ENCODE peak calls at places on chromosomes 2 and 18, in nine cellular contexts. V is HuH-7; Q is non-pigmented ciliary epithelial cell; P is astrocyte; A is RPMI8226; D is NCI-H187; Z is HT1080; G is CD4-positive, CD25-positive, alpha-beta regulatory T cell; X is body of pancreas. O is an unnamed sample.

GRCh38 chr18:40782731-40783130 is 1172.3 kb upstream of the PIK3C3 start:
- DNase-seq in V (no peak), G (no peak), Z (no peak), P (no peak), X (no peak), D (no peak), Q (no peak), A (no peak), O (no peak)

GRCh38 chr2:66982766-66983165 is 414.4 kb upstream of the ETAA1 start:
- DNase-seq in Z (no peak), D (no peak), Q (no peak), P (peak), G (no peak), A (no peak), V (no peak), X (no peak), O (no peak)

GRCh38 chr18:22783662-22784076 is 149.5 kb upstream of the RBBP8 start:
- DNase-seq in D (no peak), Q (no peak), V (peak), A (no peak), G (no peak), Z (no peak), X (no peak), P (no peak), O (no peak)

GRCh38 chr2:175931751-175932295 is 70.2 kb downstream of the LNPK start:
- DNase-seq in A (no peak), Z (no peak), G (no peak), V (no peak), P (peak), Q (peak), X (no peak), D (no peak), O (no peak)

GRCh38 chr2:71620116-71620515 is 166.8 kb downstream of the DYSF start:
- DNase-seq in P (no peak), Z (no peak), G (no peak), Q (no peak), D (no peak), V (no peak), X (peak), A (no peak), O (no peak)

GRCh38 chr2:217689053-217689452 is 313.7 kb downstream of the TNS1 start:
- DNase-seq in Z (no peak), X (no peak), D (no peak), Q (no peak), A (no peak), V (no peak), G (no peak), P (no peak), O (no peak)

GRCh38 chr2:174681983-174682577 is 82.2 kb downstream of the CHRNA1 start:
- DNase-seq in V (peak), A (no peak), D (no peak), P (no peak), G (peak), Z (peak), X (peak), Q (no peak), O (peak)

GRCh38 chr2:169509230-169509917 is at the start of gene KLHL41:
- DNase-seq in A (no peak), X (no peak), G (no peak), V (no peak), Q (no peak), Z (no peak), D (no peak), P (peak), O (no peak)

GRCh38 chr2:11746807-11747459 is 501 bp downstream of the LPIN1 start:
- DNase-seq in D (peak), Q (no peak), A (peak), Z (no peak), V (peak), X (peak), P (peak), G (peak), O (no peak)

GRCh38 chr2:205171541-205171940 is 510.8 kb upstream of the NRP2 start:
- DNase-seq in G (no peak), X (no peak), A (no peak), V (no peak), D (no peak), Z (no peak), Q (no peak), P (peak), O (no peak)

GRCh38 chr18:35502062-35502461 is 4.3 kb upstream of the INO80C start:
- DNase-seq in D (no peak), A (no peak), Z (no peak), P (no peak), X (no peak), Q (no peak), V (no peak), G (no peak), O (no peak)

GRCh38 chr2:79191816-79192215 is 32.3 kb upstream of the REG3A start:
- DNase-seq in P (no peak), D (no peak), Z (peak), A (no peak), V (no peak), Q (no peak), G (no peak), X (no peak), O (no peak)

GRCh38 chr2:8714971-8715370 is 33.1 kb downstream of the ID2 start:
- DNase-seq in Z (no peak), V (no peak), A (no peak), D (no peak), Q (no peak), G (no peak), P (no peak), X (no peak), O (no peak)

GRCh38 chr2:127651987-127652550 is 6.1 kb downstream of the GPR17 start:
- DNase-seq in X (peak), P (no peak), G (no peak), Z (no peak), D (no peak), V (no peak), A (peak), Q (no peak), O (no peak)

GRCh38 chr18:12883003-12883683 is 894 bp downstream of the PTPN2 start:
- DNase-seq in X (no peak), A (peak), V (no peak), Q (no peak), Z (no peak), D (no peak), G (no peak), P (peak), O (no peak)

GRCh38 chr2:148982282-148982681 is 56.2 kb upstream of the LYPD6B start:
- DNase-seq in P (no peak), X (no peak), Q (no peak), Z (no peak), D (no peak), A (no peak), V (no peak), G (no peak), O (no peak)

GRCh38 chr2:120758181-120759048 is 22.7 kb downstream of the GLI2 start:
- DNase-seq in G (no peak), D (no peak), Z (no peak), A (no peak), P (peak), X (peak), V (no peak), Q (peak), O (no peak)

GRCh38 chr2:238169708-238170251 is 11.0 kb downstream of the ERFE start:
- DNase-seq in D (no peak), P (peak), G (no peak), V (no peak), A (no peak), X (no peak), Z (peak), Q (peak), O (no peak)

GRCh38 chr18:48922801-48923730 is 27.7 kb downstream of the SMAD7 start:
- DNase-seq in G (no peak), P (peak), V (no peak), A (peak), X (peak), Q (no peak), D (no peak), Z (peak), O (no peak)

GRCh38 chr18:32310119-32310518 is 120.3 kb downstream of the MEP1B start:
- DNase-seq in G (no peak), Z (no peak), X (no peak), Q (no peak), D (no peak), P (peak), V (no peak), A (no peak), O (no peak)

GRCh38 chr2:181438298-181438697 is 18.9 kb upstream of the ITGA4 start:
- DNase-seq in Z (no peak), Q (no peak), A (peak), X (no peak), D (no peak), G (no peak), V (peak), P (no peak), O (no peak)

GRCh38 chr18:24735504-24736243 is 275.2 kb downstream of the HRH4 start:
- DNase-seq in P (no peak), G (no peak), A (no peak), X (no peak), D (no peak), Q (no peak), Z (no peak), V (no peak), O (no peak)

GRCh38 chr2:181746844-181747243 is 66.5 kb upstream of the NEUROD1 start:
- DNase-seq in A (no peak), Z (no peak), Q (no peak), X (no peak), D (no peak), V (no peak), G (no peak), P (no peak), O (no peak)

GRCh38 chr18:9613550-9614400 is 584 bp downstream of the PPP4R1 start:
- DNase-seq in D (no peak), V (peak), G (peak), P (no peak), Q (no peak), A (peak), Z (peak), X (peak), O (peak)

GRCh38 chr2:205848601-205849000 is 166.3 kb downstream of the NRP2 start:
- DNase-seq in V (no peak), X (no peak), G (no peak), Z (no peak), P (peak), Q (no peak), D (no peak), A (no peak), O (no peak)

GRCh38 chr2:186068154-186068826 is 329.7 kb downstream of the FSIP2 start:
- DNase-seq in P (peak), Z (no peak), Q (no peak), V (peak), A (peak), X (no peak), G (no peak), D (no peak), O (no peak)

GRCh38 chr18:48152549-48152948 is 222.1 kb upstream of the SMAD2 start:
- DNase-seq in V (no peak), G (no peak), Q (no peak), P (peak), X (no peak), D (no peak), Z (no peak), A (no peak), O (no peak)

GRCh38 chr2:19114754-19115231 is 243.6 kb downstream of the OSR1 start:
- DNase-seq in X (no peak), Q (peak), P (peak), Z (peak), V (no peak), A (no peak), D (no peak), G (no peak), O (no peak)

GRCh38 chr2:187364696-187365095 is 83.4 kb downstream of the CALCRL start:
- DNase-seq in P (no peak), D (no peak), G (no peak), A (no peak), X (no peak), Z (no peak), V (no peak), Q (no peak), O (no peak)

GRCh38 chr18:34947711-34948125 is 93.5 kb upstream of the MAPRE2 start:
- DNase-seq in Q (peak), X (no peak), G (no peak), D (no peak), P (peak), Z (peak), A (no peak), V (no peak), O (no peak)

GRCh38 chr2:31329081-31329605 is 85.4 kb downstream of the XDH start:
- DNase-seq in Z (no peak), X (no peak), V (no peak), A (no peak), Q (no peak), G (no peak), P (no peak), D (no peak), O (no peak)

GRCh38 chr18:74895686-74896085 is 298.0 kb downstream of the ZNF407 start:
- DNase-seq in V (no peak), Q (peak), D (no peak), P (peak), X (no peak), Z (peak), A (no peak), G (no peak), O (no peak)

GRCh38 chr2:104872866-104873688 is 19.2 kb downstream of the POU3F3 start:
- DNase-seq in V (peak), A (peak), P (peak), X (peak), Q (peak), Z (peak), G (no peak), D (no peak), O (peak)

GRCh38 chr2:160613466-160614153 is 120.0 kb upstream of the RBMS1 start:
- DNase-seq in P (peak), D (no peak), Z (peak), V (no peak), Q (peak), A (no peak), X (no peak), G (no peak), O (no peak)

GRCh38 chr2:28986429-28986828 is 5.3 kb downstream of the TOGARAM2 start:
- DNase-seq in X (no peak), D (no peak), P (no peak), Q (no peak), Z (no peak), A (no peak), V (no peak), G (no peak), O (no peak)

GRCh38 chr2:191569025-191569424 is 108.9 kb upstream of the NABP1 start:
- DNase-seq in A (no peak), Q (no peak), X (no peak), Z (peak), P (no peak), G (no peak), V (no peak), D (no peak), O (no peak)

GRCh38 chr2:179049546-179050311 is at the start of gene CCDC141:
- DNase-seq in Q (no peak), D (peak), A (peak), P (no peak), X (no peak), V (peak), G (peak), Z (no peak), O (no peak)